ENCODE peak calls at places on chromosomes 12 and 14, in ten cellular contexts. G is prostate gland, J is aorta, D is uterus, Q is progenitor cell of endocrine pancreas, W is bronchial epithelial cell, B is T-helper 1 cell, T is left ventricle myocardium inferior, P is amniotic stem cell, U is putamen. M is an unnamed sample.

GRCh38 chr12:89529738-89530137 is 3.9 kb upstream of the POC1B start:
- DNase-seq in G (no peak), J (no peak), D (no peak), Q (no peak), W (peak), B (no peak), T (no peak), P (no peak), U (peak), M (peak)

GRCh38 chr14:51726166-51726899 is 74.6 kb downstream of the FRMD6 start:
- DNase-seq in G (no peak), J (no peak), D (no peak), Q (no peak), W (no peak), B (no peak), T (no peak), P (no peak), U (no peak), M (no peak)

GRCh38 chr12:5280091-5280490 is 151.8 kb upstream of the NTF3 start:
- DNase-seq in G (no peak), J (no peak), D (no peak), Q (no peak), W (no peak), B (no peak), T (no peak), P (no peak), U (no peak), M (no peak)

GRCh38 chr14:101965796-101966718 is 1.7 kb downstream of the DYNC1H1 start:
- DNase-seq in G (no peak), J (no peak), D (no peak), Q (no peak), W (no peak), B (no peak), T (no peak), P (no peak), U (no peak), M (no peak)

GRCh38 chr14:103521438-103521961 is 1.1 kb downstream of the CKB start:
- DNase-seq in G (no peak), J (peak), D (no peak), Q (no peak), W (no peak), B (peak), T (peak), P (no peak), U (peak), M (no peak)

GRCh38 chr12:19894049-19894448 is 454.8 kb downstream of the AEBP2 start:
- DNase-seq in G (no peak), J (no peak), D (no peak), Q (no peak), W (peak), B (no peak), T (no peak), P (no peak), U (no peak), M (no peak)

GRCh38 chr12:139585-139984 is 73.0 kb downstream of the IQSEC3 start:
- DNase-seq in G (no peak), J (no peak), D (no peak), Q (no peak), W (no peak), B (no peak), T (no peak), P (no peak), U (no peak), M (no peak)

GRCh38 chr12:96177013-96177412 is 17.2 kb upstream of the ELK3 start:
- DNase-seq in G (no peak), J (no peak), D (no peak), Q (no peak), W (peak), B (no peak), T (no peak), P (peak), U (no peak), M (no peak)

GRCh38 chr14:73829526-73830431 is 21.9 kb upstream of the PTGR2 start:
- DNase-seq in G (no peak), J (peak), D (no peak), Q (no peak), W (peak), B (no peak), T (no peak), P (peak), U (no peak), M (no peak)

GRCh38 chr12:13836116-13836515 is 145.3 kb downstream of the GRIN2B start:
- DNase-seq in G (no peak), J (no peak), D (no peak), Q (no peak), W (no peak), B (no peak), T (no peak), P (no peak), U (no peak), M (no peak)

GRCh38 chr12:99911076-99911475 is 73.7 kb downstream of the ANKS1B start:
- DNase-seq in G (no peak), J (peak), D (peak), Q (no peak), W (peak), B (no peak), T (no peak), P (peak), U (no peak), M (no peak)

GRCh38 chr14:61469771-61470170 is 148.4 kb downstream of the PRKCH start:
- DNase-seq in G (no peak), J (no peak), D (no peak), Q (no peak), W (no peak), B (no peak), T (no peak), P (no peak), U (no peak), M (no peak)

GRCh38 chr12:104294845-104295674 is 8.5 kb upstream of the EID3 start:
- DNase-seq in G (no peak), J (no peak), D (no peak), Q (no peak), W (peak), B (no peak), T (no peak), P (no peak), U (no peak), M (no peak)

GRCh38 chr12:23694920-23695319 is 254.6 kb downstream of the SOX5 start:
- DNase-seq in G (no peak), J (no peak), D (no peak), Q (no peak), W (no peak), B (no peak), T (no peak), P (no peak), U (no peak), M (no peak)

GRCh38 chr14:77124345-77125274 is 17.0 kb downstream of the ZDHHC22 start:
- DNase-seq in G (peak), J (peak), D (no peak), Q (peak), W (no peak), B (peak), T (peak), P (no peak), U (peak), M (no peak)

GRCh38 chr14:20787025-20787424 is 6.0 kb downstream of the RNASE6 start:
- DNase-seq in G (no peak), J (no peak), D (no peak), Q (no peak), W (no peak), B (no peak), T (no peak), P (no peak), U (no peak), M (no peak)

GRCh38 chr12:46936042-46936441 is 110.2 kb upstream of the SLC38A4 start:
- DNase-seq in G (no peak), J (no peak), D (no peak), Q (no peak), W (no peak), B (no peak), T (no peak), P (no peak), U (no peak), M (no peak)

GRCh38 chr12:65586796-65587195 is 237.5 kb upstream of the HMGA2 start:
- DNase-seq in G (no peak), J (no peak), D (no peak), Q (no peak), W (peak), B (no peak), T (no peak), P (no peak), U (no peak), M (no peak)

GRCh38 chr12:12892670-12893290 is 1.4 kb downstream of the GPRC5A start:
- DNase-seq in G (no peak), J (no peak), D (no peak), Q (no peak), W (no peak), B (no peak), T (no peak), P (no peak), U (no peak), M (no peak)

GRCh38 chr12:52200086-52200782 is 8.4 kb upstream of the KRT80 start:
- DNase-seq in G (no peak), J (peak), D (no peak), Q (no peak), W (no peak), B (no peak), T (peak), P (no peak), U (no peak), M (no peak)

GRCh38 chr12:104828015-104828414 is 130.1 kb downstream of the SLC41A2 start:
- DNase-seq in G (no peak), J (no peak), D (no peak), Q (no peak), W (no peak), B (no peak), T (peak), P (no peak), U (no peak), M (no peak)

GRCh38 chr14:91523972-91524371 is 13.9 kb upstream of the PPP4R3A start:
- DNase-seq in G (no peak), J (no peak), D (no peak), Q (no peak), W (no peak), B (no peak), T (no peak), P (no peak), U (no peak), M (no peak)

GRCh38 chr12:12936983-12937491 is 14.9 kb downstream of the GPRC5D start:
- DNase-seq in G (no peak), J (no peak), D (no peak), Q (no peak), W (no peak), B (no peak), T (no peak), P (no peak), U (no peak), M (no peak)

GRCh38 chr12:116713529-116713928 is 24.3 kb downstream of the SPRING1 start:
- DNase-seq in G (no peak), J (no peak), D (no peak), Q (no peak), W (no peak), B (no peak), T (no peak), P (no peak), U (no peak), M (no peak)

GRCh38 chr14:29627141-29627540 is 300.5 kb downstream of the PRKD1 start:
- DNase-seq in G (no peak), J (no peak), D (no peak), Q (no peak), W (peak), B (no peak), T (no peak), P (no peak), U (peak), M (no peak)

GRCh38 chr12:120858306-120859088 is 45.7 kb downstream of the SPPL3 start:
- DNase-seq in G (no peak), J (no peak), D (no peak), Q (no peak), W (no peak), B (no peak), T (no peak), P (no peak), U (no peak), M (no peak)

GRCh38 chr12:116019415-116019814 is 258.1 kb downstream of the MED13L start:
- DNase-seq in G (no peak), J (no peak), D (no peak), Q (no peak), W (no peak), B (no peak), T (no peak), P (no peak), U (no peak), M (no peak)

GRCh38 chr12:24795699-24796385 is 153.1 kb downstream of the BCAT1 start:
- DNase-seq in G (no peak), J (no peak), D (no peak), Q (no peak), W (no peak), B (no peak), T (no peak), P (no peak), U (no peak), M (no peak)

GRCh38 chr12:61780435-61780834 is 479.8 kb upstream of the USP15 start:
- DNase-seq in G (no peak), J (no peak), D (no peak), Q (no peak), W (no peak), B (no peak), T (no peak), P (no peak), U (no peak), M (no peak)

GRCh38 chr12:67957383-67957782 is 31.9 kb upstream of the IFNG-AS1 start:
- DNase-seq in G (no peak), J (no peak), D (no peak), Q (no peak), W (no peak), B (no peak), T (no peak), P (no peak), U (no peak), M (no peak)

GRCh38 chr14:80213602-80214001 is 2.3 kb upstream of the DIO2 start:
- DNase-seq in G (no peak), J (peak), D (no peak), Q (no peak), W (peak), B (no peak), T (no peak), P (no peak), U (no peak), M (no peak)

GRCh38 chr14:21104448-21105060 is 3.7 kb downstream of the TMEM253 start:
- DNase-seq in G (peak), J (peak), D (peak), Q (no peak), W (peak), B (peak), T (peak), P (peak), U (peak), M (peak)

GRCh38 chr14:104359301-104359968 is 220.1 kb upstream of the C14orf180 start:
- DNase-seq in G (no peak), J (peak), D (no peak), Q (no peak), W (no peak), B (no peak), T (no peak), P (no peak), U (no peak), M (no peak)

GRCh38 chr12:46459881-46460545 is 87.4 kb upstream of the SLC38A2 start:
- DNase-seq in G (no peak), J (no peak), D (no peak), Q (no peak), W (no peak), B (no peak), T (peak), P (no peak), U (no peak), M (peak)

GRCh38 chr14:68787235-68787727 is 5.6 kb downstream of the ZFP36L1 start:
- DNase-seq in G (no peak), J (peak), D (peak), Q (no peak), W (peak), B (no peak), T (no peak), P (no peak), U (no peak), M (peak)

M was measured in globus pallidus.